ENCODE peak calls at places on chromosomes 2 and 18, in eight cellular contexts. Z is BE2C, M is thoracic aorta, P is hepatocyte, I is uterus, O is stomach, G is fibroblast of lung, Q is left ventricle myocardium inferior. A is an unnamed sample. For H3K9me3 and H3K36me3, the result is how much of the 10 kb centered on the place peaks cover.

GRCh38 chr2:19654310-19655090 is 247.3 kb downstream of the TTC32 start:
- DNase-seq in Z (no peak), M (no peak), P (no peak), I (no peak), O (no peak), G (no peak), Q (no peak), A (no peak)

GRCh38 chr2:197217561-197217960 is 93.0 kb downstream of the ANKRD44 start:
- DNase-seq in Z (no peak), M (no peak), P (no peak), I (no peak), O (no peak), G (peak), Q (no peak), A (no peak)

GRCh38 chr2:210445116-210445707 is 31.3 kb downstream of the LANCL1 start:
- DNase-seq in Z (no peak), M (no peak), P (peak), I (no peak), O (no peak), G (peak), Q (no peak), A (no peak)

GRCh38 chr2:64414736-64415435 is 39.1 kb upstream of the LGALSL start:
- DNase-seq in Z (no peak), M (no peak), P (no peak), I (no peak), O (no peak), G (no peak), Q (no peak), A (no peak)

GRCh38 chr18:62784338-62784965 is 69.1 kb downstream of the PHLPP1 start:
- DNase-seq in Z (no peak), M (no peak), P (no peak), I (no peak), O (no peak), G (peak), Q (no peak), A (no peak)

GRCh38 chr2:188303363-188304031 is 11.8 kb downstream of the GULP1 start:
- DNase-seq in Z (no peak), M (no peak), P (peak), I (no peak), O (no peak), G (peak), Q (no peak), A (peak)

GRCh38 chr2:105782123-105782522 is 37.4 kb downstream of the NCK2 start:
- DNase-seq in Z (no peak), M (no peak), P (no peak), I (no peak), O (no peak), G (no peak), Q (no peak), A (no peak)

GRCh38 chr2:184734338-184734737 is 136.0 kb downstream of the ZNF804A start:
- DNase-seq in Z (no peak), M (no peak), P (no peak), I (no peak), O (no peak), G (no peak), Q (no peak), A (no peak)

GRCh38 chr2:103135679-103136078 is 373.8 kb downstream of the TMEM182 start:
- DNase-seq in Z (no peak), M (no peak), P (no peak), I (no peak), O (no peak), G (no peak), Q (no peak), A (no peak)

GRCh38 chr2:110173523-110173922 is 31.3 kb downstream of the NPHP1 start:
- DNase-seq in Z (no peak), M (no peak), P (no peak), I (no peak), O (no peak), G (peak), Q (no peak), A (no peak)

GRCh38 chr2:187982668-187983067 is 309.0 kb upstream of the GULP1 start:
- DNase-seq in Z (no peak), M (no peak), P (peak), I (no peak), O (no peak), G (peak), Q (peak), A (no peak)

GRCh38 chr2:98487806-98488189 is 43.1 kb downstream of the INPP4A start:
- DNase-seq in Z (peak), M (no peak), P (peak), I (no peak), O (no peak), G (no peak), Q (no peak), A (no peak)

GRCh38 chr2:159708066-159708760 is 4.1 kb upstream of the MARCHF7 start:
- DNase-seq in Z (no peak), M (no peak), P (no peak), I (no peak), O (no peak), G (no peak), Q (no peak), A (no peak)

GRCh38 chr2:20015482-20016083 is 3.1 kb upstream of the MATN3 start:
- DNase-seq in Z (no peak), M (no peak), P (peak), I (no peak), O (no peak), G (peak), Q (no peak), A (no peak)

GRCh38 chr2:136932700-136933099 is 167.4 kb downstream of the THSD7B start:
- DNase-seq in Z (no peak), M (no peak), P (peak), I (no peak), O (no peak), G (peak), Q (no peak), A (peak)

GRCh38 chr2:113370478-113371091 is 66.9 kb upstream of the ZNG1B start:
- DNase-seq in Z (peak), M (no peak), P (peak), I (peak), O (peak), G (peak), Q (peak), A (peak)

GRCh38 chr18:3498705-3499451 is 48.9 kb downstream of the TGIF1 start:
- DNase-seq in Z (peak), M (no peak), P (peak), I (peak), O (peak), G (peak), Q (peak), A (peak)

GRCh38 chr18:77208969-77209368 is 40.7 kb upstream of the GALR1 start:
- DNase-seq in Z (no peak), M (no peak), P (no peak), I (no peak), O (peak), G (peak), Q (peak), A (no peak)

GRCh38 chr2:437772-438393 is 150.0 kb upstream of the ALKAL2 start:
- DNase-seq in Z (no peak), M (no peak), P (no peak), I (no peak), O (peak), G (no peak), Q (no peak), A (no peak)

GRCh38 chr18:3499498-3499897 is 49.5 kb downstream of the TGIF1 start:
- DNase-seq in Z (no peak), M (no peak), P (no peak), I (no peak), O (no peak), G (peak), Q (no peak), A (peak)

GRCh38 chr2:11762799-11763461 is 16.5 kb downstream of the LPIN1 start:
- DNase-seq in Z (no peak), M (no peak), P (no peak), I (no peak), O (no peak), G (no peak), Q (no peak), A (no peak)

GRCh38 chr2:177396630-177397460 is 4.3 kb downstream of the AGPS start:
- DNase-seq in Z (no peak), M (no peak), P (peak), I (peak), O (no peak), G (peak), Q (no peak), A (no peak)

GRCh38 chr2:59932341-59932740 is 621.1 kb downstream of the BCL11A start:
- DNase-seq in Z (no peak), M (no peak), P (no peak), I (no peak), O (no peak), G (no peak), Q (no peak), A (peak)

GRCh38 chr2:235000426-235001236 is 48.8 kb downstream of the SH3BP4 start:
- DNase-seq in Z (peak), M (no peak), P (peak), I (no peak), O (peak), G (no peak), Q (no peak), A (no peak)

GRCh38 chr18:42047721-42048120 is 92.7 kb downstream of the PIK3C3 start:
- DNase-seq in Z (no peak), M (no peak), P (no peak), I (no peak), O (no peak), G (peak), Q (no peak), A (no peak)

GRCh38 chr2:62185828-62186483 is 10.0 kb upstream of the B3GNT2 start:
- DNase-seq in Z (no peak), M (no peak), P (no peak), I (no peak), O (no peak), G (no peak), Q (no peak), A (no peak)

GRCh38 chr2:132589060-132589765 is 80.8 kb downstream of the LYPD1 start:
- DNase-seq in Z (peak), M (no peak), P (no peak), I (no peak), O (no peak), G (no peak), Q (no peak), A (no peak)

GRCh38 chr18:10938241-10938640 is 211.1 kb downstream of the PIEZO2 start:
- DNase-seq in Z (no peak), M (no peak), P (no peak), I (no peak), O (no peak), G (no peak), Q (no peak), A (no peak)

GRCh38 chr18:10946058-10946457 is 203.3 kb downstream of the PIEZO2 start:
- DNase-seq in Z (no peak), M (no peak), P (no peak), I (no peak), O (no peak), G (no peak), Q (no peak), A (no peak)

GRCh38 chr18:10939822-10940221 is 209.5 kb downstream of the PIEZO2 start:
- DNase-seq in Z (no peak), M (no peak), P (no peak), I (no peak), O (no peak), G (no peak), Q (no peak), A (no peak)

GRCh38 chr18:10948421-10948820 is 200.9 kb downstream of the PIEZO2 start:
- DNase-seq in Z (no peak), M (no peak), P (no peak), I (no peak), O (no peak), G (no peak), Q (no peak), A (no peak)

GRCh38 chr18:10942998-10943397 is 206.4 kb downstream of the PIEZO2 start:
- DNase-seq in Z (no peak), M (no peak), P (no peak), I (no peak), O (no peak), G (no peak), Q (no peak), A (no peak)
- H3K9me3 ChIP-seq in Z (under half), M (under half), P (under half), I (under half), O (under half), G (under half), Q (under half), A (under half)

GRCh38 chr2:149129433-149129832 is 90.9 kb downstream of the LYPD6B start:
- DNase-seq in Z (no peak), M (no peak), P (no peak), I (no peak), O (no peak), G (peak), Q (no peak), A (no peak)
- TF ChIP-seq CTCF in Z (no peak), M (no peak), P (no peak), I (no peak), O (no peak), G (no peak), Q (no peak), A (no peak)

DNA sequence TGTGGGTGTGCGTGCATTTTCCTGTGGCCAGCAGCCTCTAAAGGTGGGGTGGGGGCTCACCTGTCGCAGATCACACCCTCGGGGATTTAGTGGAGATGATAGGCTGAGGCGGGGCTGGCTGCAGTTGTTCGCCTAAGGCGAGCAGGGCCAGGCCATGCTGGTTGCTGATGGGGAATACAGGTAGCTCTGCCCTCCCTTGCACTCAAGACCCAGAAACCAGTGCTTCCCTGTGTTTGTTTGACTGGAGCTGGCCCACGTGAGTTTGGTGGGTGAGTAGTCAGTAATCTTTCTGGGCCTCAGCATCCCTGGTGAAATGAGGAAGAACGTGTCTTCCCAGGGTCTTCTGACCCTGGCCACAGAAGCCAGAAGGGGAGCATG is 46.0 kb downstream of the FAM168B start:
- DNase-seq in Z (no peak), M (no peak), P (no peak), I (no peak), O (no peak), G (no peak), Q (no peak), A (no peak)
- H3K36me3 ChIP-seq in Z (under half), M (under half), P (under half), I (under half), O (half or more), G (under half), Q (half or more), A (half or more)

GRCh38 chr2:175181877-175182308 is 383 bp upstream of the ATP5MC3 start:
- DNase-seq in Z (no peak), M (no peak), P (no peak), I (no peak), O (no peak), G (no peak), Q (no peak), A (no peak)

GRCh38 chr2:175187378-175187777 is 5.9 kb upstream of the ATP5MC3 start:
- DNase-seq in Z (no peak), M (no peak), P (peak), I (no peak), O (no peak), G (peak), Q (no peak), A (peak)

GRCh38 chr2:175181104-175181876 is at the start of gene ATP5MC3:
- DNase-seq in Z (peak), M (peak), P (peak), I (peak), O (peak), G (peak), Q (peak), A (peak)

GRCh38 chr2:175180701-175181103 is 808 bp downstream of the ATP5MC3 start:
- DNase-seq in Z (peak), M (no peak), P (peak), I (no peak), O (peak), G (peak), Q (peak), A (peak)

DNA sequence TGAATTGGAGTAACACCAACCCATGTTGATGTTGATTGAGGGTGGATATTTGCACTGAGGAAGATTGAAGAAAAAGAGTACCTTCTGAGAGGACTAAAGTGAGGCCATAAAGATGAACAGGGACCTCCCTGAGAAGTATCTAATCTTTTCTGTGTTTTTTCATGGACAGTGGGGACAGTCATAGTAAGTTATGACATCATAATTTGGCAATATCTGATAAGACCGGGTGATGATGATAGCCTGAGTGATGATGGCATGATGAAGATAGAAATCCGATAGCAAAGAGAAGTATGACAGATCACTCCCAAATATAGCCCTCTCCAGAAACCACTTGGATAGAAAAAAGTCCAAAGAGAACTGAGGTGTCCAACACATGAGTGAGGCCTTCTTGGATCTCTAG is 2.2 kb upstream of the ATP5MC3 start:
- DNase-seq in Z (no peak), M (no peak), P (no peak), I (no peak), O (no peak), G (no peak), Q (no peak), A (no peak)
- H3K9me3 ChIP-seq in Z (under half), M (under half), P (under half), I (under half), O (under half), G (under half), Q (under half), A (under half)

GRCh38 chr18:57561728-57562423 is 24.6 kb downstream of the FECH start:
- DNase-seq in Z (peak), M (no peak), P (peak), I (no peak), O (no peak), G (peak), Q (no peak), A (peak)
- TF ChIP-seq CTCF in Z (peak), M (peak), P (peak), I (peak), O (peak), G (peak), Q (peak), A (peak)

GRCh38 chr2:126733795-126734194 is 77.8 kb downstream of the GYPC start:
- DNase-seq in Z (no peak), M (no peak), P (no peak), I (no peak), O (no peak), G (no peak), Q (no peak), A (no peak)
- H3K36me3 ChIP-seq in Z (under half), M (under half), P (under half), I (under half), O (under half), G (under half), Q (under half), A (under half)

GRCh38 chr2:141029424-141030078 is 1101.3 kb downstream of the LRP1B start:
- DNase-seq in Z (no peak), M (no peak), P (no peak), I (no peak), O (no peak), G (no peak), Q (no peak), A (peak)
- H3K9me3 ChIP-seq in Z (under half), M (under half), P (under half), I (under half), O (under half), G (under half), Q (under half), A (under half)

A was measured in endodermal cell.